ENCODE peak calls at places on chromosome 22, in five cellular contexts. J, L, E, T and S are unnamed samples.

GRCh38 chr22:47918276-47918928 is 1156.0 kb downstream of the TBC1D22A start:
- DNase-seq in J (peak), L (peak), E (no peak), T (no peak), S (no peak)

GRCh38 chr22:34886391-34886790 is 179.6 kb upstream of the ISX start:
- DNase-seq in J (no peak), L (no peak), E (no peak), T (no peak), S (no peak)

GRCh38 chr22:23058481-23059336 is 11.6 kb upstream of the GNAZ start:
- DNase-seq in J (no peak), L (no peak), E (no peak), T (peak), S (no peak)

GRCh38 chr22:50537765-50538164 is 7.9 kb upstream of the KLHDC7B start:
- DNase-seq in J (no peak), L (no peak), E (no peak), T (no peak), S (no peak)

GRCh38 chr22:47201186-47201995 is 438.9 kb downstream of the TBC1D22A start:
- DNase-seq in J (no peak), L (no peak), E (no peak), T (no peak), S (no peak)

GRCh38 chr22:20102203-20102780 is 13.6 kb upstream of the RANBP1 start:
- DNase-seq in J (no peak), L (no peak), E (no peak), T (no peak), S (no peak)

GRCh38 chr22:19579113-19579811 is 55.1 kb upstream of the CLDN5 start:
- DNase-seq in J (no peak), L (no peak), E (no peak), T (no peak), S (no peak)

GRCh38 chr22:24156146-24156914 is 25.0 kb upstream of the SUSD2 start:
- DNase-seq in J (peak), L (peak), E (peak), T (peak), S (peak)

GRCh38 chr22:49236541-49237075 is 591.1 kb downstream of the BRD1 start:
- DNase-seq in J (no peak), L (no peak), E (no peak), T (no peak), S (no peak)

GRCh38 chr22:18056161-18056666 is 21.6 kb upstream of the PEX26 start:
- DNase-seq in J (peak), L (no peak), E (peak), T (no peak), S (peak)

GRCh38 chr22:20656902-20657836 is 116.7 kb upstream of the SERPIND1 start:
- DNase-seq in J (no peak), L (no peak), E (peak), T (peak), S (peak)

GRCh38 chr22:50732681-50733080 is 5.3 kb upstream of the ACR start:
- DNase-seq in J (no peak), L (no peak), E (no peak), T (peak), S (no peak)

GRCh38 chr22:46062971-46063631 is 86.1 kb upstream of the WNT7B start:
- DNase-seq in J (peak), L (no peak), E (no peak), T (peak), S (no peak)

GRCh38 chr22:17540481-17540880 is 22.8 kb upstream of the SLC25A18 start:
- DNase-seq in J (no peak), L (no peak), E (no peak), T (no peak), S (no peak)

GRCh38 chr22:49972163-49973017 is 11.8 kb downstream of the PIM3 start:
- DNase-seq in J (no peak), L (peak), E (no peak), T (peak), S (no peak)

GRCh38 chr22:44242946-44243724 is 62.4 kb downstream of the PARVG start:
- DNase-seq in J (no peak), L (no peak), E (no peak), T (no peak), S (no peak)

GRCh38 chr22:41271787-41272186 is 14.2 kb downstream of the RANGAP1 start:
- DNase-seq in J (no peak), L (no peak), E (no peak), T (no peak), S (no peak)

GRCh38 chr22:25627271-25627848 is 62.9 kb downstream of the GRK3 start:
- DNase-seq in J (no peak), L (no peak), E (peak), T (no peak), S (peak)

GRCh38 chr22:40009953-40010751 is 15.4 kb downstream of the FAM83F start:
- DNase-seq in J (no peak), L (no peak), E (no peak), T (no peak), S (no peak)

GRCh38 chr22:45807156-45807915 is 135.7 kb downstream of the ATXN10 start:
- DNase-seq in J (no peak), L (no peak), E (peak), T (no peak), S (peak)

GRCh38 chr22:39434243-39434653 is 22.6 kb upstream of the MGAT3 start:
- DNase-seq in J (no peak), L (no peak), E (no peak), T (no peak), S (no peak)

GRCh38 chr22:17988800-17989513 is 35.4 kb downstream of the MICAL3 start:
- DNase-seq in J (no peak), L (no peak), E (no peak), T (no peak), S (peak)

GRCh38 chr22:37181681-37182080 is 6.4 kb downstream of the C1QTNF6 start:
- DNase-seq in J (no peak), L (no peak), E (no peak), T (no peak), S (no peak)

GRCh38 chr22:20885557-20886323 is 26.9 kb downstream of the SNAP29 start:
- DNase-seq in J (peak), L (peak), E (peak), T (peak), S (peak)

GRCh38 chr22:46734830-46735453 is 3.1 kb downstream of the CERK start:
- DNase-seq in J (peak), L (no peak), E (no peak), T (no peak), S (no peak)

GRCh38 chr22:42743501-42743991 is 22.9 kb upstream of the A4GALT start:
- DNase-seq in J (peak), L (no peak), E (no peak), T (peak), S (peak)

GRCh38 chr22:27919943-27920755 is 1.1 kb upstream of the PITPNB start:
- DNase-seq in J (no peak), L (no peak), E (peak), T (no peak), S (peak)

GRCh38 chr22:46011627-46012181 is 34.7 kb upstream of the WNT7B start:
- DNase-seq in J (no peak), L (no peak), E (no peak), T (peak), S (no peak)

GRCh38 chr22:17194213-17194612 is 25.0 kb downstream of the ADA2 start:
- DNase-seq in J (no peak), L (no peak), E (no peak), T (no peak), S (no peak)